ENCODE peak calls at places on chromosomes 12 and 14, in seven cellular contexts. U, O, N, T, P, V and L are unnamed samples.

GRCh38 chr14:87852107-87852506 is 140.9 kb downstream of the GALC start:
- DNase-seq in U (no peak), O (no peak), N (no peak), T (no peak), P (no peak), V (no peak), L (no peak)

GRCh38 chr12:52168019-52168717 is 23.6 kb downstream of the KRT80 start:
- DNase-seq in U (no peak), O (peak), N (no peak), T (no peak), P (no peak), V (no peak), L (no peak)

GRCh38 chr12:89680409-89680808 is 28.2 kb downstream of the ATP2B1 start:
- DNase-seq in U (no peak), O (no peak), N (no peak), T (no peak), P (no peak), V (no peak), L (no peak)

GRCh38 chr14:50340945-50341344 is 28.8 kb downstream of the DMAC2L start:
- DNase-seq in U (no peak), O (no peak), N (no peak), T (no peak), P (no peak), V (no peak), L (no peak)

GRCh38 chr14:73227812-73228781 is 9.2 kb upstream of the PAPLN start:
- DNase-seq in U (no peak), O (peak), N (no peak), T (peak), P (peak), V (no peak), L (no peak)

GRCh38 chr14:71056168-71056567 is 148.9 kb downstream of the PCNX1 start:
- DNase-seq in U (no peak), O (peak), N (no peak), T (no peak), P (no peak), V (no peak), L (no peak)

GRCh38 chr12:40020261-40020691 is 85.6 kb downstream of the SLC2A13 start:
- DNase-seq in U (no peak), O (no peak), N (no peak), T (no peak), P (no peak), V (no peak), L (no peak)

GRCh38 chr12:133203344-133204263 is 22.3 kb downstream of the ZNF268 start:
- DNase-seq in U (no peak), O (peak), N (no peak), T (no peak), P (no peak), V (no peak), L (no peak)

GRCh38 chr12:29534935-29535334 is 37.4 kb upstream of the OVCH1 start:
- DNase-seq in U (no peak), O (peak), N (no peak), T (no peak), P (no peak), V (no peak), L (no peak)

GRCh38 chr14:59126714-59127436 is 61.6 kb upstream of the DAAM1 start:
- DNase-seq in U (peak), O (peak), N (peak), T (peak), P (peak), V (no peak), L (peak)

GRCh38 chr14:31291210-31291609 is 83.6 kb upstream of the HECTD1 start:
- DNase-seq in U (no peak), O (peak), N (no peak), T (no peak), P (no peak), V (no peak), L (no peak)

GRCh38 chr14:31939934-31940333 is 137.2 kb upstream of the ARHGAP5 start:
- DNase-seq in U (no peak), O (no peak), N (no peak), T (no peak), P (no peak), V (no peak), L (no peak)

GRCh38 chr14:89351364-89351957 is 65.6 kb downstream of the FOXN3 start:
- DNase-seq in U (no peak), O (no peak), N (no peak), T (no peak), P (no peak), V (no peak), L (no peak)

GRCh38 chr12:49777341-49777740 is 36.0 kb downstream of the TMBIM6 start:
- DNase-seq in U (no peak), O (no peak), N (no peak), T (no peak), P (no peak), V (no peak), L (no peak)

GRCh38 chr12:28409892-28410291 is 219.6 kb downstream of the CCDC91 start:
- DNase-seq in U (no peak), O (peak), N (no peak), T (no peak), P (peak), V (no peak), L (no peak)

GRCh38 chr12:101719566-101719965 is 19.7 kb downstream of the SYCP3 start:
- DNase-seq in U (no peak), O (peak), N (no peak), T (no peak), P (no peak), V (no peak), L (no peak)

GRCh38 chr12:65958456-65958855 is 134.2 kb downstream of the HMGA2 start:
- DNase-seq in U (no peak), O (no peak), N (no peak), T (peak), P (no peak), V (no peak), L (no peak)